ENCODE peak calls at places on chromosomes 5 and 9, in six cellular contexts. Y, F, T, A, Z and I are unnamed samples.

GRCh38 chr9:125878241-125878640 is 131.1 kb downstream of the PBX3 start:
- DNase-seq in Y (no peak), F (no peak), T (no peak), A (peak), Z (no peak), I (no peak)

GRCh38 chr5:141951341-141951781 is 6.6 kb downstream of the PCDH12 start:
- DNase-seq in Y (no peak), F (no peak), T (no peak), A (peak), Z (no peak), I (peak)

GRCh38 chr5:16994576-16994975 is 58.5 kb upstream of the MYO10 start:
- DNase-seq in Y (no peak), F (no peak), T (no peak), A (no peak), Z (no peak), I (no peak)

GRCh38 chr9:137492464-137493162 is 33.5 kb upstream of the NSMF start:
- DNase-seq in Y (no peak), F (no peak), T (no peak), A (peak), Z (peak), I (peak)

GRCh38 chr9:138040446-138041430 is 163.2 kb downstream of the CACNA1B start:
- DNase-seq in Y (no peak), F (no peak), T (no peak), A (no peak), Z (no peak), I (no peak)

GRCh38 chr9:88011005-88011766 is 36.9 kb upstream of the CDK20 start:
- DNase-seq in Y (peak), F (no peak), T (no peak), A (no peak), Z (no peak), I (peak)

GRCh38 chr9:97773723-97774122 is 76.6 kb upstream of the XPA start:
- DNase-seq in Y (peak), F (no peak), T (no peak), A (no peak), Z (no peak), I (no peak)

GRCh38 chr5:137847699-137848098 is 20.0 kb upstream of the MYOT start:
- DNase-seq in Y (no peak), F (peak), T (no peak), A (no peak), Z (no peak), I (no peak)

GRCh38 chr5:134111741-134112647 is 2.5 kb upstream of the TCF7 start:
- DNase-seq in Y (peak), F (no peak), T (no peak), A (no peak), Z (no peak), I (no peak)

GRCh38 chr5:112412370-112412769 is 6.7 kb downstream of the EPB41L4A start:
- DNase-seq in Y (no peak), F (no peak), T (no peak), A (no peak), Z (no peak), I (no peak)

GRCh38 chr5:170132642-170133448 is 27.1 kb downstream of the FOXI1 start:
- DNase-seq in Y (peak), F (no peak), T (no peak), A (no peak), Z (no peak), I (no peak)

GRCh38 chr9:89609426-89610006 is 4.7 kb downstream of the GADD45G start:
- DNase-seq in Y (no peak), F (no peak), T (no peak), A (no peak), Z (no peak), I (no peak)

GRCh38 chr5:65861830-65862241 is 64.5 kb upstream of the ERBIN start:
- DNase-seq in Y (peak), F (no peak), T (no peak), A (no peak), Z (peak), I (peak)
- TF ChIP-seq RAD21 in Y (no peak), F (no peak), T (no peak), A (no peak), Z (no peak), I (no peak)

GRCh38 chr5:80754900-80755299 is 100.1 kb upstream of the DHFR start:
- DNase-seq in Y (peak), F (peak), T (no peak), A (no peak), Z (no peak), I (no peak)
- TF ChIP-seq RAD21 in Y (no peak), F (no peak), T (no peak), A (no peak), Z (no peak), I (no peak)

GRCh38 chr5:107808671-107809137 is 138.0 kb upstream of the EFNA5 start:
- DNase-seq in Y (no peak), F (no peak), T (peak), A (peak), Z (no peak), I (no peak)
- TF ChIP-seq RAD21 in Y (no peak), F (no peak), T (no peak), A (no peak), Z (no peak), I (no peak)

GRCh38 chr5:150540615-150541396 is 32.9 kb downstream of the NDST1 start:
- DNase-seq in Y (peak), F (no peak), T (peak), A (no peak), Z (no peak), I (no peak)
- TF ChIP-seq RAD21 in Y (peak), F (no peak), T (no peak), A (no peak), Z (no peak), I (no peak)